ENCODE peak calls at places on chromosomes 3 and 15, in ten cellular contexts. F is ovary, V is HCT116, W is uterus, U is tibial nerve, J is H1, T is breast epithelium, L is endothelial cell of umbilical vein, C is gastrocnemius medialis, K is transverse colon. P is an unnamed sample.

GRCh38 chr3:102745881-102746280 is 311.1 kb downstream of the ZPLD1 start:
- DNase-seq in K (no peak), U (no peak), T (no peak), F (no peak), J (no peak), W (no peak), C (no peak), L (no peak), V (peak; percentile 4), P (no peak)

GRCh38 chr3:12486916-12487315 is 2.6 kb downstream of the TSEN2 start:
- DNase-seq in J (no peak), C (no peak), K (no peak), F (no peak), T (no peak), L (no peak), W (no peak), V (no peak), U (no peak), P (no peak)

GRCh38 chr3:58383904-58384303 is 49.7 kb downstream of the PDHB start:
- DNase-seq in K (no peak), L (no peak), J (no peak), F (no peak), U (no peak), C (peak; percentile 28), T (peak; percentile 86), V (peak; percentile 79), W (no peak), P (peak; percentile 63)

GRCh38 chr15:65595960-65596359 is 15.0 kb downstream of the INTS14 start:
- DNase-seq in T (no peak), J (no peak), F (no peak), W (no peak), U (no peak), C (no peak), V (no peak), K (no peak), L (peak; percentile 23), P (no peak)

GRCh38 chr3:56410576-56410975 is 57.7 kb downstream of the ERC2 start:
- DNase-seq in W (no peak), C (no peak), L (no peak), F (no peak), U (no peak), T (no peak), V (no peak), J (no peak), K (no peak), P (no peak)

GRCh38 chr3:133254716-133255115 is 145.1 kb upstream of the BFSP2 start:
- DNase-seq in K (no peak), T (no peak), C (no peak), W (no peak), U (no peak), F (no peak), J (no peak), L (no peak), V (no peak), P (no peak)

GRCh38 chr15:20349774-20350498 is 191.7 kb downstream of the GOLGA6L6 start:
- DNase-seq in V (no peak), W (peak; percentile 23), T (no peak), U (no peak), J (no peak), F (no peak), L (no peak), C (no peak), K (no peak), P (no peak)

GRCh38 chr3:120180731-120181412 is 86.6 kb upstream of the GSK3B start:
- DNase-seq in K (no peak), T (no peak), J (no peak), W (no peak), C (no peak), V (no peak), U (no peak), L (no peak), F (no peak), P (no peak)

GRCh38 chr3:128906031-128906803 is 26.8 kb downstream of the ACAD9 start:
- DNase-seq in L (no peak), W (no peak), J (no peak), K (no peak), U (no peak), C (no peak), V (no peak), T (no peak), F (no peak), P (no peak)

DNA sequence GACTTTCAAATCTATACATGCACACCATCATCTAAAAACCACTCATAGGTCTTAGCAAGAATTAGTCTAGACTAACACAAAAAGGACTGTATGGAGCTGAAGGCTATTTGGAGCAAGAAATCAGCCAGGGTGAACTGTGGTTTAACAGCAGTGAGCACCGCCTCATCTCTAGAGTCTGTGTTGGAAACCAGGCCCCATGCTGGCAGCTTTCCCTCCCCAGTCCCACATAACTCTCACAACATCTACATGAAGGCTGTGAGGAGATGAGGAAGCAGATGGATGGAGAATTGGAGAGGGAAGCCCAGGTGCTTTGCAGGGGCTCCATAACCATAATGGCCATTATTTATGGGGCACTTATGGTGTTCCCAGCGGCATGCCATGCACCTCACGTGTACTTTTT is 133.2 kb upstream of the TOPAZ1 start:
- DNase-seq in W (no peak), J (no peak), C (no peak), L (no peak), V (no peak), K (no peak), F (no peak), T (no peak), U (no peak), P (no peak)
- TF ChIP-seq POLR2A in W (no peak), J (no peak), C (no peak), L (no peak), V (no peak), K (no peak), F (no peak), T (no peak), U (no peak), P (no peak)

DNA sequence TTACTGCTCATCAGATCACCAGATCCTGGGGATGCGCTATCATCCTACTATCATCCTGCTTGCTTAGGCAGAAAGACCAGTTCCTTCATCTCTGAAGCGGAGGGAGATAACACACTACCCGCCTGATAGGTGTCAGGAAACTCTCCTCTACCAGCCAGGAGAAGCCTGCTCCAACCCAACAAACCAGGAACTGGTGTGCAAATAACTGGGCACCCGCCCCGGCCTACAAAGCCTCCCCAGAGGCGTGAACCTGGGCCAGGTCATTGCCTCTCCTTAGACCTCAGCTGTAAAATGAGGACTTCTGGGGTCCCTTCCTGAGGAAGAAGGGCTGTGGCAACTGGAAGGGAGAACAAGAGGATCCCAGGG is 61.5 kb downstream of the HOMER2 start:
- DNase-seq in F (no peak), T (peak; percentile 22), V (no peak), L (no peak), U (no peak), J (peak; percentile 39), C (no peak), W (no peak), K (no peak), P (no peak)
- TF ChIP-seq POLR2A in F (no peak), T (no peak), V (no peak), L (no peak), U (no peak), J (no peak), C (no peak), W (no peak), K (no peak), P (no peak)

DNA sequence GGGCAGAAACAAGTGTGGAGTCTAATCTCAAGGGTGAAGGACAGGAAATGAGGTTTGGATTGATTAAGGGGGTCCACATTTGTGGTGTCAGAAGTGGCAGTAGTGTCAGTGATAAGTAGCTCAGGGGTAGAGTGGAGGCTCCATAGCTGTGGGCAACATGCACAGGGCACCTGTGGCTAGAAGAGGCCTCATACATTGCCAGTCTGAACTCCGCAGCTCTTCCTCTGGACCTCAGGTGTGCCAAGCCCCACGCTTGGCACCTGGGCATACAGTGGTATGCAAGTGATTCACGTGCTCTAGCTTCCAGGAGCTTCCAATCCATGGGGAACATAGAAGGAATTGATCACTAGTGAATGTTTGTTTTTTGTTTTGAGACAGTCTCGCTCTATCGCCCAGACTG is 4.1 kb upstream of the P4HTM start:
- DNase-seq in W (no peak), V (no peak), L (no peak), C (no peak), F (no peak), J (no peak), T (no peak), U (no peak), K (no peak), P (no peak)
- TF ChIP-seq POLR2A in W (no peak), V (no peak), L (no peak), C (no peak), F (no peak), J (no peak), T (no peak), U (no peak), K (no peak), P (no peak)

DNA sequence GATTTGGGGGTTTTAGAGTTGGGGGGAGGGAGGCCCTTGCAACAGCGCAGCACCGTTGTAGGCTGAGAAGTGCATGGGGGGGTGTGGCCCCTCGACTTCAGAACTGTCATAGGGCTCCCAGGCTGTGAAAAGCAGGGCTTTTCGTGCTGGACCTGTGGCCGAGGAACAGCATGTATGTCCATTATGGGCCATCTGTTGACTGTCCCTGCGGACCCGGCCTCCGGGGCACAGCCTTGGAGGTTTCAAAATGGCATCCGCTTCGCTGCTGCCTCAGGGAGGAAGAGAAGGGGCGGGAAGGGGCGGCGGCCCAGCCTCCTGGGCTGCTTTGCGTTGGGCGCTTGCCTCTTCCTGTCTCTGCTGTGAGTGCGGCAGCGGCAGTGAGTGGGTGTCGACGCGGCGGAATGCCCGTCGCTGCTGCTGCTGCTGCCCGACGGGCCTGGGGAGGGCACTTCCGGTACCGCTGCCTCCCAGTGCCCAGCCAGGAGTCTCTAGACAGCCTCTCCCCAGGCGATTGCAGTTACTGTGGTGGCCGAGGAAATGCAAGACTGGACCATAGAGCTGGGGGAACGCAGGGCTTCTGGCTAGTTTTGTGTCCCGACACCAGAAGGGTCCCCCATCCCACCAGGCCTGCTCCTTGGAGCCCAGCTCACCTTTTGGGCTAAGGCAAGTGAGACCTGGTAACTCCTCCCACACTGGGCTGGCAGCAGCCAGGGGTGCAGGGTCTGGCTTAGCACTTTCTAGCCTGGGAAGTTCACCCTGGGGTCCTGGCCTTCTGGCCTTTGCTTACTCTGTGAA is 1.9 kb downstream of the GNAI2 start:
- DNase-seq in L (peak; percentile 85), U (peak; percentile 66), V (no peak), C (peak; percentile 59), W (peak; percentile 79), J (peak; percentile 65), K (peak; percentile 84), F (peak; percentile 80), T (peak; percentile 80), P (peak; percentile 88)
- TF ChIP-seq POLR2A in L (peak; percentile 62), U (peak; percentile 37), V (no peak), C (peak; percentile 39), W (peak; percentile 59), J (no peak), K (peak; percentile 52), F (no peak), T (peak; percentile 2), P (peak; percentile 61)